ENCODE peak calls at places on chromosomes 12 and 14, in four cellular contexts. D is NCI-H510A, J is AG08396, X is Right ventricle myocardium inferior. C is an unnamed sample.
A peak's percentile ranks its signal among the peaks of the same experiment; 100 is the strongest.

GRCh38 chr12:65778268-65779090 is 45.8 kb upstream of the HMGA2 start:
- DNase-seq in D (no peak), J (no peak), X (no peak), C (no peak)

GRCh38 chr12:42692749-42693148 is 103.2 kb upstream of the PRICKLE1 start:
- DNase-seq in D (no peak), J (no peak), X (no peak), C (no peak)

GRCh38 chr12:28938581-28939301 is 210.3 kb upstream of the FAR2 start:
- DNase-seq in D (no peak), J (no peak), X (no peak), C (no peak)

GRCh38 chr12:47397664-47398281 is 308.1 kb downstream of the RPAP3 start:
- DNase-seq in D (no peak), J (no peak), X (no peak), C (no peak)

GRCh38 chr12:71562681-71563595 is 100.7 kb downstream of the ZFC3H1 start:
- DNase-seq in D (no peak), J (no peak), X (no peak), C (no peak)

GRCh38 chr12:88472775-88473174 is 107.5 kb downstream of the KITLG start:
- DNase-seq in D (no peak), J (peak; percentile 27), X (no peak), C (no peak)

GRCh38 chr14:72812292-72812851 is 81.5 kb downstream of the DPF3 start:
- DNase-seq in D (no peak), J (no peak), X (peak; percentile 78), C (peak; percentile 86)

GRCh38 chr14:104094709-104095425 is 9.4 kb downstream of the ASPG start:
- DNase-seq in D (no peak), J (peak; percentile 91), X (peak; percentile 76), C (peak; percentile 72)

GRCh38 chr12:47407730-47408129 is 298.1 kb downstream of the RPAP3 start:
- DNase-seq in D (no peak), J (no peak), X (no peak), C (no peak)

GRCh38 chr12:54996235-54996634 is 11.7 kb upstream of the TESPA1 start:
- DNase-seq in D (no peak), J (no peak), X (no peak), C (no peak)

GRCh38 chr12:27840229-27840999 is 60.4 kb upstream of the MANSC4 start:
- DNase-seq in D (no peak), J (no peak), X (no peak), C (no peak)

GRCh38 chr12:106030210-106031175 is 108.3 kb downstream of the NUAK1 start:
- DNase-seq in D (no peak), J (peak; percentile 73), X (no peak), C (no peak)

GRCh38 chr12:59929091-59929490 is 333.3 kb downstream of the SLC16A7 start:
- DNase-seq in D (no peak), J (no peak), X (no peak), C (no peak)

GRCh38 chr12:93540506-93540905 is 32.0 kb upstream of the SOCS2 start:
- DNase-seq in D (no peak), J (no peak), X (no peak), C (no peak)

C was measured in posterior cingulate gyrus.